ENCODE peak calls at places on chromosomes 2 and 18, in six cellular contexts. One of them, this sample, is unnamed.

GRCh38 chr2:218024336-218024735 is 21.5 kb upstream of the TNS1 start:
- DNase-seq in CD4-positive, alpha-beta memory T cell: no peak
- DNase-seq in uterus: no peak
- DNase-seq in Peyer's patch: no peak
- DNase-seq in mammary epithelial cell: no peak
- DNase-seq in WERI-Rb-1: peak
- DNase-seq in this sample: no peak

GRCh38 chr2:232438951-232439757 is 16.8 kb upstream of the ALPI start:
- DNase-seq in CD4-positive, alpha-beta memory T cell: peak
- DNase-seq in uterus: no peak
- DNase-seq in Peyer's patch: no peak
- DNase-seq in mammary epithelial cell: no peak
- DNase-seq in WERI-Rb-1: peak
- DNase-seq in this sample: peak

GRCh38 chr2:235576337-235576910 is 82.6 kb downstream of the AGAP1 start:
- DNase-seq in CD4-positive, alpha-beta memory T cell: no peak
- DNase-seq in uterus: no peak
- DNase-seq in Peyer's patch: no peak
- DNase-seq in mammary epithelial cell: peak
- DNase-seq in WERI-Rb-1: no peak
- DNase-seq in this sample: no peak

GRCh38 chr2:203790134-203790533 is 77.4 kb upstream of the CTLA4 start:
- DNase-seq in CD4-positive, alpha-beta memory T cell: no peak
- DNase-seq in uterus: no peak
- DNase-seq in Peyer's patch: no peak
- DNase-seq in mammary epithelial cell: peak
- DNase-seq in WERI-Rb-1: no peak
- DNase-seq in this sample: no peak

GRCh38 chr2:239684271-239684670 is 283.5 kb upstream of the HDAC4 start:
- DNase-seq in CD4-positive, alpha-beta memory T cell: no peak
- DNase-seq in uterus: no peak
- DNase-seq in Peyer's patch: no peak
- DNase-seq in mammary epithelial cell: no peak
- DNase-seq in WERI-Rb-1: no peak
- DNase-seq in this sample: no peak

GRCh38 chr2:128424806-128425205 is 106.1 kb upstream of the HS6ST1 start:
- DNase-seq in CD4-positive, alpha-beta memory T cell: no peak
- DNase-seq in uterus: no peak
- DNase-seq in Peyer's patch: no peak
- DNase-seq in mammary epithelial cell: no peak
- DNase-seq in WERI-Rb-1: no peak
- DNase-seq in this sample: no peak

GRCh38 chr2:132884692-132885091 is 214.7 kb upstream of the LYPD1 start:
- DNase-seq in CD4-positive, alpha-beta memory T cell: no peak
- DNase-seq in uterus: no peak
- DNase-seq in Peyer's patch: no peak
- DNase-seq in mammary epithelial cell: no peak
- DNase-seq in WERI-Rb-1: no peak
- DNase-seq in this sample: no peak

GRCh38 chr2:68764041-68764780 is 29.6 kb downstream of the ARHGAP25 start:
- DNase-seq in CD4-positive, alpha-beta memory T cell: no peak
- DNase-seq in uterus: no peak
- DNase-seq in Peyer's patch: no peak
- DNase-seq in mammary epithelial cell: no peak
- DNase-seq in WERI-Rb-1: no peak
- DNase-seq in this sample: no peak

GRCh38 chr18:35071819-35072247 is 30.6 kb downstream of the MAPRE2 start:
- DNase-seq in CD4-positive, alpha-beta memory T cell: no peak
- DNase-seq in uterus: no peak
- DNase-seq in Peyer's patch: no peak
- DNase-seq in mammary epithelial cell: peak
- DNase-seq in WERI-Rb-1: no peak
- DNase-seq in this sample: no peak
- H3K27ac ChIP-seq in CD4-positive, alpha-beta memory T cell: no peak
- H3K27ac ChIP-seq in uterus: peak
- H3K27ac ChIP-seq in Peyer's patch: no peak
- H3K27ac ChIP-seq in mammary epithelial cell: no peak
- H3K27ac ChIP-seq in WERI-Rb-1: no peak
- H3K27ac ChIP-seq in this sample: no peak

DNA sequence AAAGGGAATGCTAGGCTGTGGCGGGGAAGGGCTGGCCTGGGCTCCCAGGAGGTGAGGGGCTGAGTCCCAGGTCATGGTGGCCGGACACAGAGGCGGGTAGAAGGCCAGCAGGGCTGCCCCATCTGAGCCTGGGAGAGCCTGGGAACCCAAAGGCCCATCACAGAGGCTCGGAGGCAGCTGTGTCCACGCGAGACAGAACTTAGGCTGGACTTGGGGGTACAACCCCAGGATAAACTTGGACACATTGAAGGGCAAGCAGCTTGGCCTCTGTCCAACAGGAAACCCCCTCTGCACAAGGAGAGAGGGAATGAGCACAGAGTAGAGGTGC is 95.9 kb downstream of the ZFP36L2 start:
- DNase-seq in CD4-positive, alpha-beta memory T cell: no peak
- DNase-seq in uterus: no peak
- DNase-seq in Peyer's patch: no peak
- DNase-seq in mammary epithelial cell: no peak
- DNase-seq in WERI-Rb-1: no peak
- DNase-seq in this sample: no peak
- H3K27ac ChIP-seq in CD4-positive, alpha-beta memory T cell: peak
- H3K27ac ChIP-seq in uterus: peak
- H3K27ac ChIP-seq in Peyer's patch: peak
- H3K27ac ChIP-seq in mammary epithelial cell: peak
- H3K27ac ChIP-seq in WERI-Rb-1: no peak
- H3K27ac ChIP-seq in this sample: peak

GRCh38 chr2:48448274-48449061 is 81.5 kb upstream of the STON1 start:
- DNase-seq in CD4-positive, alpha-beta memory T cell: peak
- DNase-seq in uterus: no peak
- DNase-seq in Peyer's patch: no peak
- DNase-seq in mammary epithelial cell: peak
- DNase-seq in WERI-Rb-1: no peak
- DNase-seq in this sample: no peak

GRCh38 chr2:48452108-48452507 is 77.8 kb upstream of the STON1 start:
- DNase-seq in CD4-positive, alpha-beta memory T cell: no peak
- DNase-seq in uterus: no peak
- DNase-seq in Peyer's patch: no peak
- DNase-seq in mammary epithelial cell: no peak
- DNase-seq in WERI-Rb-1: peak
- DNase-seq in this sample: no peak

GRCh38 chr2:48454504-48454903 is 75.5 kb upstream of the STON1 start:
- DNase-seq in CD4-positive, alpha-beta memory T cell: no peak
- DNase-seq in uterus: no peak
- DNase-seq in Peyer's patch: no peak
- DNase-seq in mammary epithelial cell: no peak
- DNase-seq in WERI-Rb-1: no peak
- DNase-seq in this sample: no peak

GRCh38 chr2:48450936-48451602 is 78.9 kb upstream of the STON1 start:
- DNase-seq in CD4-positive, alpha-beta memory T cell: no peak
- DNase-seq in uterus: no peak
- DNase-seq in Peyer's patch: no peak
- DNase-seq in mammary epithelial cell: no peak
- DNase-seq in WERI-Rb-1: no peak
- DNase-seq in this sample: no peak

GRCh38 chr2:48450256-48450655 is 79.7 kb upstream of the STON1 start:
- DNase-seq in CD4-positive, alpha-beta memory T cell: no peak
- DNase-seq in uterus: no peak
- DNase-seq in Peyer's patch: no peak
- DNase-seq in mammary epithelial cell: no peak
- DNase-seq in WERI-Rb-1: no peak
- DNase-seq in this sample: no peak
- H3K27ac ChIP-seq in CD4-positive, alpha-beta memory T cell: no peak
- H3K27ac ChIP-seq in uterus: no peak
- H3K27ac ChIP-seq in Peyer's patch: no peak
- H3K27ac ChIP-seq in mammary epithelial cell: no peak
- H3K27ac ChIP-seq in WERI-Rb-1: peak
- H3K27ac ChIP-seq in this sample: no peak

DNA sequence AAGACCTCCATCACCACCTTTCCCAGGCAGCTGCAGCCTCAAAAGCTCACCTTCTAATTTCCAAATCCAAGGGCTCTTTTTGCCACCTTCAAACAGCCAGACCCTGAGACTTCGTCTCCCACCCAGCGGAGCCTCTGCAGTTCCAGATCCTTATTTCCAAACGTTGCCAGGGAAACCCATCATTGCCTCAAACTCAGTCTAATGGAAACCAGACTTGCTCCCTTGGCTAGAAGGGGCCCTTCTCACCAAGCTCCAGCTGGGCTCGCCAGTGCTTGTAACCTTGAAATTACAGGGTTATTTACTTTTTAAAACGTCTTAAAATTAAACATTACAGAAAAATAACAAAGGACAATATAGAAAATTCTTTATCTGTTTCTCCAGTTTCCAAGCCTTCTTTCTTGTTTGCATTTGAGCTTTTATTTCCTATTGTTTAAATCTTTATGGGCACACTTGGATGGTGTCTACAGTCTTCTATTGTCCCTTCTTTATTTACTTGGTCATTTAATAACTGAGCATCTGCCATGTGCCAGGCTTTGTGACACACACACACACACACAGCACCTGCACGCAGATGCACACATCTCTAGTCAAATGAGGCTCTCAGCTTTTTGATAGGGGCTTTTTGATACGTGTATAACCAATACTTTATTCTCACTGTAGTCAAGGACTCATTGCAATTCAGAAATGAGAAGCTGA is 36.1 kb downstream of the TRPM8 start:
- DNase-seq in CD4-positive, alpha-beta memory T cell: no peak
- DNase-seq in uterus: no peak
- DNase-seq in Peyer's patch: no peak
- DNase-seq in mammary epithelial cell: no peak
- DNase-seq in WERI-Rb-1: no peak
- DNase-seq in this sample: no peak
- H3K27ac ChIP-seq in CD4-positive, alpha-beta memory T cell: no peak
- H3K27ac ChIP-seq in uterus: no peak
- H3K27ac ChIP-seq in Peyer's patch: no peak
- H3K27ac ChIP-seq in mammary epithelial cell: no peak
- H3K27ac ChIP-seq in WERI-Rb-1: no peak
- H3K27ac ChIP-seq in this sample: no peak

GRCh38 chr18:9918016-9918680 is 4.3 kb downstream of the VAPA start:
- DNase-seq in CD4-positive, alpha-beta memory T cell: no peak
- DNase-seq in uterus: no peak
- DNase-seq in Peyer's patch: no peak
- DNase-seq in mammary epithelial cell: peak
- DNase-seq in WERI-Rb-1: no peak
- DNase-seq in this sample: no peak
- H3K27ac ChIP-seq in CD4-positive, alpha-beta memory T cell: no peak
- H3K27ac ChIP-seq in uterus: no peak
- H3K27ac ChIP-seq in Peyer's patch: no peak
- H3K27ac ChIP-seq in mammary epithelial cell: peak
- H3K27ac ChIP-seq in WERI-Rb-1: no peak
- H3K27ac ChIP-seq in this sample: no peak

GRCh38 chr18:62484941-62485340 is 37.9 kb upstream of the ZCCHC2 start:
- DNase-seq in CD4-positive, alpha-beta memory T cell: no peak
- DNase-seq in uterus: no peak
- DNase-seq in Peyer's patch: no peak
- DNase-seq in mammary epithelial cell: no peak
- DNase-seq in WERI-Rb-1: no peak
- DNase-seq in this sample: no peak
- H3K27ac ChIP-seq in CD4-positive, alpha-beta memory T cell: no peak
- H3K27ac ChIP-seq in uterus: no peak
- H3K27ac ChIP-seq in Peyer's patch: no peak
- H3K27ac ChIP-seq in mammary epithelial cell: no peak
- H3K27ac ChIP-seq in WERI-Rb-1: no peak
- H3K27ac ChIP-seq in this sample: no peak

DNA sequence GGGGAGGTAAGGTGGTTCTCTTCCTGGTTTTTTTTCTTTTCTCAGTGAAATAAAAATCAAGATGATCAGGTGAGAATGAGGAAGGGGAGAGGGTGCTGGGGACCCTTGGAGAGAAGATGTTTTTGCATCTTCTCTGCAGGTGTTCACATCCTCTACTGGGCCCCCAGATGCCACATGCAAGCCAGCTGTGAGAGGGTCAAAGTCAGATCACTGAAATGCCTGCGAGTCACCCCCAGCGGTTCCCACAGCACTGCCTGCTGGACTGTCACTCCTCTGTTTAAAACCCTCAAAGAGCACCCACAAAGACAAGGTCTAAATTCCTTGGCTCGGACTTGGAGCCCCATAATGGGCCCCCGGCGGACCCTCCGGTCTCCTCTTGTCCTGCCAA is 69.8 kb upstream of the FHL2 start:
- DNase-seq in CD4-positive, alpha-beta memory T cell: no peak
- DNase-seq in uterus: no peak
- DNase-seq in Peyer's patch: no peak
- DNase-seq in mammary epithelial cell: no peak
- DNase-seq in WERI-Rb-1: no peak
- DNase-seq in this sample: no peak
- H3K27ac ChIP-seq in CD4-positive, alpha-beta memory T cell: no peak
- H3K27ac ChIP-seq in uterus: no peak
- H3K27ac ChIP-seq in Peyer's patch: no peak
- H3K27ac ChIP-seq in mammary epithelial cell: no peak
- H3K27ac ChIP-seq in WERI-Rb-1: no peak
- H3K27ac ChIP-seq in this sample: no peak